ENCODE peak calls at places on chromosomes 2 and 18, in eight cellular contexts. O is nephron progenitor cell, I is NB4, A is GM10248, V is BE2C, R is lower lobe of right lung, J is sigmoid colon, S is astrocyte of the cerebellum. E is an unnamed sample.
A peak's percentile ranks its signal among the peaks of the same experiment; 100 is the strongest.

GRCh38 chr2:227377461-227378351 is 1.4 kb downstream of the TM4SF20 start:
- DNase-seq in O (no peak), I (no peak), A (no peak), V (no peak), R (no peak), J (no peak), S (no peak), E (no peak)

GRCh38 chr2:220228310-220229006 is 601.0 kb downstream of the SLC4A3 start:
- DNase-seq in O (no peak), I (no peak), A (no peak), V (no peak), R (no peak), J (no peak), S (peak; percentile 98), E (no peak)

GRCh38 chr2:106579750-106580197 is 92.6 kb downstream of the CD8B2 start:
- DNase-seq in O (no peak), I (no peak), A (no peak), V (no peak), R (no peak), J (no peak), S (no peak), E (no peak)

GRCh38 chr2:152718047-152718908 is at the start of gene ARL6IP6:
- DNase-seq in O (peak; percentile 93), I (peak; percentile 96), A (peak; percentile 89), V (peak; percentile 89), R (peak; percentile 96), J (peak; percentile 95), S (peak; percentile 66), E (peak; percentile 96)

GRCh38 chr2:210363261-210363660 is 48.3 kb upstream of the MYL1 start:
- DNase-seq in O (no peak), I (peak; percentile 18), A (no peak), V (no peak), R (no peak), J (no peak), S (no peak), E (no peak)

GRCh38 chr2:113700186-113700841 is 56.1 kb downstream of the SLC35F5 start:
- DNase-seq in O (no peak), I (peak; percentile 92), A (peak; percentile 84), V (peak; percentile 9), R (peak; percentile 64), J (no peak), S (no peak), E (no peak)

GRCh38 chr2:163856941-163857340 is 121.1 kb upstream of the FIGN start:
- DNase-seq in O (no peak), I (no peak), A (no peak), V (no peak), R (no peak), J (no peak), S (no peak), E (no peak)

GRCh38 chr18:28777756-28778155 is 600.8 kb upstream of the CDH2 start:
- DNase-seq in O (no peak), I (peak; percentile 13), A (no peak), V (no peak), R (no peak), J (no peak), S (no peak), E (no peak)

GRCh38 chr2:177585234-177585863 is 192.8 kb downstream of the AGPS start:
- DNase-seq in O (no peak), I (no peak), A (no peak), V (no peak), R (no peak), J (peak; percentile 70), S (no peak), E (peak; percentile 33)

GRCh38 chr18:36811430-36811829 is 17.4 kb downstream of the TPGS2 start:
- DNase-seq in O (no peak), I (no peak), A (no peak), V (no peak), R (no peak), J (peak; percentile 64), S (no peak), E (no peak)

GRCh38 chr2:149538138-149538833 is 49.3 kb downstream of the MMADHC start:
- DNase-seq in O (no peak), I (no peak), A (no peak), V (no peak), R (no peak), J (no peak), S (no peak), E (no peak)

GRCh38 chr2:75292826-75293225 is 93.5 kb upstream of the TACR1 start:
- DNase-seq in O (no peak), I (no peak), A (no peak), V (no peak), R (no peak), J (no peak), S (peak; percentile 60), E (no peak)

GRCh38 chr2:61620244-61621159 is 82.3 kb upstream of the XPO1 start:
- DNase-seq in O (no peak), I (peak; percentile 76), A (peak; percentile 31), V (no peak), R (no peak), J (no peak), S (peak; percentile 80), E (no peak)

GRCh38 chr18:6718255-6718654 is 11.3 kb upstream of the ARHGAP28 start:
- DNase-seq in O (no peak), I (no peak), A (no peak), V (no peak), R (no peak), J (no peak), S (no peak), E (no peak)

GRCh38 chr2:105177546-105178254 is 63.8 kb upstream of the GPR45 start:
- DNase-seq in O (no peak), I (no peak), A (no peak), V (no peak), R (no peak), J (no peak), S (no peak), E (no peak)

GRCh38 chr2:47360937-47361336 is 42.0 kb upstream of the MSH2 start:
- DNase-seq in O (no peak), I (no peak), A (no peak), V (no peak), R (no peak), J (no peak), S (no peak), E (no peak)

GRCh38 chr2:231392431-231393148 is 2.9 kb upstream of the B3GNT7 start:
- DNase-seq in O (no peak), I (no peak), A (no peak), V (no peak), R (no peak), J (no peak), S (no peak), E (no peak)

GRCh38 chr2:127347734-127348392 is 39.9 kb downstream of the MAP3K2 start:
- DNase-seq in O (no peak), I (no peak), A (peak; percentile 25), V (no peak), R (no peak), J (no peak), S (no peak), E (no peak)

GRCh38 chr18:26457611-26458350 is 90.6 kb downstream of the KCTD1 start:
- DNase-seq in O (peak; percentile 42), I (no peak), A (no peak), V (no peak), R (no peak), J (no peak), S (no peak), E (peak; percentile 60)
- TF ChIP-seq CTCF in O (peak; percentile 51), I (no peak), A (no peak), V (no peak), R (no peak), J (no peak), S (no peak), E (peak; percentile 41)

DNA sequence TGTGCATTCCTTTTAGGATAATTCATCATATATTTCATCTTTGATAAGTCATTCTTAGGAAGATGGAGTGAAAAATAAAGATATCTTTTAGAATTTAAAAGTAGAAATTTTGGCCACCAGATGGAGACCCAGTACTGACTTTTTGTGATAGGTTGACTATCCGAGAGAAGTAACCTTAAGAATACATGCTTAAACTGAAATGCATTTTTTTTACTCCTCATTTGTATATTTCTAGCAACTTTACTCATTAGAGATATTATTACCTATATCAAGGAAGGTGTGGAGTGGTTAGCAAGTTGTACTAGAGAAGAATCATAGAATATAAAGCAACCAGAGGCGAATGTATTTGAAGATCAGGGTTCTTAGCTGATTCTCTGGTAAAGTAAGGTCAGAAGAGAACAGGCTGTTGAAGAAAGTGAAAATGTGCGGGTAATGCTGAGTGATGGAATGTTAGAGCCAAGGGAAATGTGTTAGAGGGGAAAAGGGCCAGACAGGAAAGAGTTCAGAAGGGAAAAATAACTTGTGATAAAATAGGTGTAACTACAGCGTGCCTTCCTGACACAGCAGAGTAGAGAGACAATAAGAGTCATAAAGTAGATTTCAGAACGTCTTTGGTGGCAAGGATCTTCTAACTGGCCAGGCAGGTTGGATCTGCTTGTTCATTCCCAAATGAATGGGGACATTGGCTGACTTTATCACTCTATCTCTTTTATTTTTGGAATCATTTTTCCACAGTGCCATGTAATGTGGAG is 52.3 kb downstream of the TDRD15 start:
- DNase-seq in O (no peak), I (peak; percentile 13), A (no peak), V (peak; percentile 18), R (no peak), J (no peak), S (peak; percentile 0), E (no peak)
- TF ChIP-seq CTCF in O (peak; percentile 39), I (no peak), A (no peak), V (peak; percentile 40), R (peak; percentile 23), J (no peak), S (no peak), E (peak; percentile 52)

DNA sequence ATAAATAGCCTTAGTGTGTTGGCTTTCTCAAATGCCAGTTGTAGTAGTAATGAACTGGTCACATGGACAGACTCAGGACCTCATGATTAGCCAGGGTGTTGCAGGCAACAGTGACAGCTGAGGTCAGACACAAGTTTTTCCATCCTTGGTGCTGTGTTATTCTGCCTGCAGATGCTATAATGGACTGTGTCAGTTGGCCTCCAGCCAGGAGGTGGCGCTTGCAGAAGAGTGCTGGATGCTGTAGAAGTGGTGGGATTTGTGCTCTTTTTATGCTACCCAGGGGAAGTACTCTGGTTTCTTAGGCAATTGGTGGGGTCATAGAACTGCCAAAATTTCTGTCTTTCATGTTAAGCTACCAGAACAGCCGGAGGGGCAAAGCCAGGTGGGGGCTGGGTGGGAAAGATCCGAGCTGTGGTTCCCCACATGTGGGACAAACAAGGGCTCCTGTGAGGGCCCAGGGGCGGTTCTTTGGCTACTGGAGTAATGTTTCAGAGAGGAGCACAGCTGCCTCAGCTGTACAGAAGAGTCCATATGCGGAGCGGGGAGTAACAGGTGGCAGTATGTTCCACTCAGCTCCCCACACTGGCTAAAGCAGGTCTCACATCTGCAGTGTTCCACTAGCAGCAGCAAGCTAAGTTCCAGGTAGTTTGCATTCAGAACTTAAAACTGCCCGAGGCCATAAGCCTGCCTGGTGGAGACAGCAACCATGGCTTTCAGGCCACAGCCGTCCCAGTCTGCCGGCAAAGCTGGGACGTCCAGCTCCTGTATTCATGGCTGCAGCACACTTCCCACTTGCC is 104.4 kb downstream of the GULP1 start:
- DNase-seq in O (no peak), I (no peak), A (no peak), V (peak; percentile 45), R (no peak), J (no peak), S (no peak), E (no peak)
- TF ChIP-seq CTCF in O (no peak), I (no peak), A (no peak), V (peak; percentile 10), R (no peak), J (no peak), S (no peak), E (no peak)

DNA sequence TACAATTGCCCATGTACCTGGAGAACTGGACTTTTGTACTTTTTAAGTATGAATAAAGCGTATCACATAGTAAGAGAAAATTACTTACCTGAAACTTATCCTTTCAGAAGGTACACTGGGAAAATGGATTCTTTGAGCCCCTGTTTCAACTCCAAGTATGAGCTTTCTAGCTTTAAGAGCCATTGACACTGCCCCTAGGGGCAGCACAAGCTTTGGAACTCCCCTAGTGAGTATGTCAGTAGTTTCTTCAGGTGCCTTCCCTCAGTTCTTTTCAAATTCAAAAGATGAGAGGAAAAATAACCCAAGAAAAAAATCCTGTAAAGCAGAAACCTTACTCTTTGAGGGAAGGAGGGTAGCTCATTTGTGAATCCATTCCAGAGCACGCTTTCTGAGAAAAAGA is 124.1 kb downstream of the MEMO1 start:
- DNase-seq in O (no peak), I (peak; percentile 48), A (no peak), V (no peak), R (no peak), J (no peak), S (no peak), E (no peak)
- TF ChIP-seq CTCF in O (no peak), I (peak; percentile 34), A (peak; percentile 15), V (peak; percentile 58), R (peak; percentile 17), J (no peak), S (peak; percentile 49), E (no peak)

E was measured in glutamatergic neuron.